ENCODE peak calls at places on chromosomes 1 and 21, in six cellular contexts. One of them, this sample, is unnamed.

GRCh38 chr1:218349365-218350021 is 4.4 kb downstream of the TGFB2 start:
- DNase-seq in mesenchymal stem cell: no peak
- DNase-seq in mesendoderm: no peak
- DNase-seq in H1: no peak
- DNase-seq in IMR-90: no peak
- DNase-seq in neuronal stem cell: no peak
- DNase-seq in this sample: no peak

GRCh38 chr21:37435120-37435519 is 68.5 kb downstream of the DYRK1A start:
- DNase-seq in H1: peak; percentile 21
- DNase-seq in mesenchymal stem cell: peak; percentile 94
- DNase-seq in IMR-90: peak; percentile 80
- DNase-seq in mesendoderm: peak; percentile 97
- DNase-seq in neuronal stem cell: peak; percentile 87
- DNase-seq in this sample: peak; percentile 79

GRCh38 chr21:38439957-38440356 is 58.3 kb downstream of the ERG start:
- DNase-seq in mesenchymal stem cell: no peak
- DNase-seq in H1: no peak
- DNase-seq in IMR-90: no peak
- DNase-seq in mesendoderm: no peak
- DNase-seq in neuronal stem cell: no peak
- DNase-seq in this sample: no peak

GRCh38 chr1:151970641-151971040 is 23.0 kb downstream of the S100A10 start:
- DNase-seq in mesenchymal stem cell: no peak
- DNase-seq in mesendoderm: no peak
- DNase-seq in IMR-90: no peak
- DNase-seq in neuronal stem cell: no peak
- DNase-seq in H1: no peak
- DNase-seq in this sample: no peak

GRCh38 chr1:150365945-150366344 is 2.0 kb downstream of the RPRD2 start:
- DNase-seq in IMR-90: peak; percentile 23
- DNase-seq in mesenchymal stem cell: peak; percentile 19
- DNase-seq in mesendoderm: no peak
- DNase-seq in H1: no peak
- DNase-seq in neuronal stem cell: no peak
- DNase-seq in this sample: no peak

GRCh38 chr1:52127181-52128175 is 14.4 kb upstream of the ZFYVE9 start:
- DNase-seq in H1: no peak
- DNase-seq in mesenchymal stem cell: peak; percentile 68
- DNase-seq in IMR-90: peak; percentile 77
- DNase-seq in mesendoderm: peak; percentile 22
- DNase-seq in neuronal stem cell: no peak
- DNase-seq in this sample: no peak

GRCh38 chr1:16145030-16145987 is 10.6 kb downstream of the EPHA2 start:
- DNase-seq in IMR-90: peak; percentile 92
- DNase-seq in mesenchymal stem cell: peak; percentile 94
- DNase-seq in H1: no peak
- DNase-seq in mesendoderm: peak; percentile 91
- DNase-seq in neuronal stem cell: no peak
- DNase-seq in this sample: peak; percentile 80

GRCh38 chr1:36947384-36947783 is 86.9 kb downstream of the GRIK3 start:
- DNase-seq in mesenchymal stem cell: no peak
- DNase-seq in IMR-90: no peak
- DNase-seq in mesendoderm: peak; percentile 78
- DNase-seq in H1: no peak
- DNase-seq in neuronal stem cell: no peak
- DNase-seq in this sample: peak; percentile 41

GRCh38 chr1:231720652-231721325 is 94.2 kb downstream of the DISC1 start:
- DNase-seq in mesenchymal stem cell: no peak
- DNase-seq in mesendoderm: no peak
- DNase-seq in H1: no peak
- DNase-seq in IMR-90: no peak
- DNase-seq in neuronal stem cell: no peak
- DNase-seq in this sample: no peak

GRCh38 chr1:65310078-65310587 is 790 bp downstream of the DNAJC6 start:
- DNase-seq in neuronal stem cell: no peak
- DNase-seq in mesendoderm: peak; percentile 87
- DNase-seq in IMR-90: no peak
- DNase-seq in H1: peak; percentile 51
- DNase-seq in mesenchymal stem cell: no peak
- DNase-seq in this sample: peak; percentile 90

GRCh38 chr1:159200759-159201158 is 3.9 kb upstream of the ACKR1 start:
- DNase-seq in H1: no peak
- DNase-seq in mesendoderm: no peak
- DNase-seq in IMR-90: no peak
- DNase-seq in neuronal stem cell: no peak
- DNase-seq in mesenchymal stem cell: no peak
- DNase-seq in this sample: no peak

DNA sequence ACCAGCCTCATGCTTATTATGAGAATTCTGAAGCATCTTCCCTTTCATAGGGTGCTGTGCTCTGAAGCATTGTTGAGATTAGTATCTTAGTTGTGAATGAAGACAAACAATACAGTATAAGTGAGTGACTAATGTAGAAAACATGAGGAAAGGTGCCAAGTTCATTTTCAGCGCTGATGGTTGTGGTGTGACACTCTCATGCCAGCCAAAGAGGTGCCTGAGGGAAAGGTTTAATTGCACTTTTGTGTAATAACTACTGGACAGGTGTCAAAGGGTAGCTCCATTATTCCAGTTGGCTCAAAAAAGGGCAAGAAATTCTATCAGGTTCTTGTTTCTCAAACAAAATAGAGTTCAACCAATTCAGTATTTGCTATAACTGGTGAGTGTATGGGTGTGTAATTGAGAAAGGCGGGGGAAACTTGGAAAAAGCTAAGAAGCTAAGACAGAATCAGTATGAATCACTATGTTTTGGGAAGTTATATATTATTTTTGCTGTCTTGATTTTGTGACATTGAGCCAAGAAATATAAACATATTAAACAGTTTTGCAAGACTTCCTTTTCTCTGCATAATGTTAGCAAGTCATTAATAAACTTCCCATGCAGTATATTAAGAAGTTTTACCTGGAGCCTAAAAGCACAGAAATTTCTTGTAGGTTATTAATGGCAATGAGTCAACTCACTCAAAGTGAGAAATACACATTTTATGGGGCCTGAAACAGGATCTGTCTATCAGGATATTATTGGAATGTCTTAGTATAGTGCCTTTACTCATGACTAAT is 31.8 kb downstream of the KCNK2 start:
- DNase-seq in neuronal stem cell: no peak
- DNase-seq in mesenchymal stem cell: peak; percentile 51
- DNase-seq in H1: no peak
- DNase-seq in mesendoderm: no peak
- DNase-seq in IMR-90: peak; percentile 90
- DNase-seq in this sample: no peak
- H3K9ac ChIP-seq in neuronal stem cell: no peak overlapping the region
- H3K9ac ChIP-seq in mesenchymal stem cell: peak overlapping the region; percentile 66
- H3K9ac ChIP-seq in H1: no peak overlapping the region
- H3K9ac ChIP-seq in mesendoderm: no peak overlapping the region
- H3K9ac ChIP-seq in IMR-90: no peak overlapping the region
- H3K9ac ChIP-seq in this sample: no peak overlapping the region

GRCh38 chr1:209428241-209428921 is 155.1 kb upstream of the CAMK1G start:
- DNase-seq in H1: no peak
- DNase-seq in mesenchymal stem cell: no peak
- DNase-seq in IMR-90: no peak
- DNase-seq in neuronal stem cell: peak; percentile 46
- DNase-seq in mesendoderm: peak; percentile 91
- DNase-seq in this sample: peak; percentile 95
- H2BK5ac ChIP-seq in H1: peak overlapping the region; percentile 89
- H2BK5ac ChIP-seq in mesenchymal stem cell: no peak overlapping the region
- H2BK5ac ChIP-seq in IMR-90: no peak overlapping the region
- H2BK5ac ChIP-seq in neuronal stem cell: no peak overlapping the region
- H2BK5ac ChIP-seq in mesendoderm: peak overlapping the region; percentile 47
- H2BK5ac ChIP-seq in this sample: no peak overlapping the region

DNA sequence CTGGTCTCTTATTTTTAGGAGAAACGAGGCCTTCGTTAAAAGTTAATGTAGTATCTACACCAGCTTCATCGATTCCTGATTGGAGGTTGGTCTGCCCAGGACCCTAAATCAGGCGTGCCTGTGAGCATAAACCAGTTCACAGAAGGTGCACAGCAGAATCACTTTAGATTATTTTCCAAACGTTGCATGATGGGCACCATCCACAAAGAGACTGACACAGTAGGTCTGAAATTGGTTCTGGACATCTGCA is 256 bp upstream of the TARBP1 start:
- DNase-seq in neuronal stem cell: no peak
- DNase-seq in mesenchymal stem cell: no peak
- DNase-seq in mesendoderm: no peak
- DNase-seq in H1: no peak
- DNase-seq in IMR-90: no peak
- DNase-seq in this sample: no peak
- H3K9ac ChIP-seq in neuronal stem cell: no peak overlapping the region
- H3K9ac ChIP-seq in mesenchymal stem cell: peak overlapping the region; percentile 81
- H3K9ac ChIP-seq in mesendoderm: peak overlapping the region; percentile 39
- H3K9ac ChIP-seq in H1: no peak overlapping the region
- H3K9ac ChIP-seq in IMR-90: no peak overlapping the region
- H3K9ac ChIP-seq in this sample: no peak overlapping the region

GRCh38 chr1:19338323-19338762 is 26.2 kb downstream of the SLC66A1 start:
- DNase-seq in mesenchymal stem cell: no peak
- DNase-seq in IMR-90: no peak
- DNase-seq in H1: peak; percentile 58
- DNase-seq in mesendoderm: peak; percentile 92
- DNase-seq in neuronal stem cell: peak; percentile 42
- DNase-seq in this sample: peak; percentile 91
- H2BK5ac ChIP-seq in mesenchymal stem cell: no peak overlapping the region
- H2BK5ac ChIP-seq in IMR-90: no peak overlapping the region
- H2BK5ac ChIP-seq in H1: peak overlapping the region; percentile 89
- H2BK5ac ChIP-seq in mesendoderm: no peak overlapping the region
- H2BK5ac ChIP-seq in neuronal stem cell: no peak overlapping the region
- H2BK5ac ChIP-seq in this sample: no peak overlapping the region

DNA sequence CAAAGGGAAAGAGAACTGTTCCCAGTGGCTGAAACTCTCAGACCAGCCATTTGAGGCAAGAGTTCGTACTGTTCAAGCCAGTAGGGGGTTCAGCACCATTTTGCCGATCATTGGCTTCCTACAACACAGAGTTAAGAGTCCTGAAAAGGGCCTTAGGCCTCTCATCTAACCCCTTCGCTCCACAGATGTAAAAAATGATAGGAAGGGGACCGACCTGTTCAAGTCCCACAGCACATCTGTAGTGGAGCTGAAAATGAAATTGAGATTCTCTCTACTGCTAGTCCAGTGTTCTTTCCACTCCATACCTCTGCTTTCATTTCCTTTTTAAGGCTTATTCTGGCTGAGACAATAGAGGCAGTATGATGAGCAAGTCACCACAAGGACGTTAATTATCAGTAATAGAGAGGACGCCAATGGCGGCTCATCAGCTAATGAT is 1.1 kb downstream of the DDR2 start:
- DNase-seq in H1: no peak
- DNase-seq in neuronal stem cell: no peak
- DNase-seq in IMR-90: peak; percentile 59
- DNase-seq in mesendoderm: peak; percentile 21
- DNase-seq in mesenchymal stem cell: peak; percentile 37
- DNase-seq in this sample: no peak
- H3K9ac ChIP-seq in H1: no peak overlapping the region
- H3K9ac ChIP-seq in neuronal stem cell: no peak overlapping the region
- H3K9ac ChIP-seq in IMR-90: peak overlapping the region; percentile 91
- H3K9ac ChIP-seq in mesendoderm: no peak overlapping the region
- H3K9ac ChIP-seq in mesenchymal stem cell: peak overlapping the region; percentile 96
- H3K9ac ChIP-seq in this sample: no peak overlapping the region

DNA sequence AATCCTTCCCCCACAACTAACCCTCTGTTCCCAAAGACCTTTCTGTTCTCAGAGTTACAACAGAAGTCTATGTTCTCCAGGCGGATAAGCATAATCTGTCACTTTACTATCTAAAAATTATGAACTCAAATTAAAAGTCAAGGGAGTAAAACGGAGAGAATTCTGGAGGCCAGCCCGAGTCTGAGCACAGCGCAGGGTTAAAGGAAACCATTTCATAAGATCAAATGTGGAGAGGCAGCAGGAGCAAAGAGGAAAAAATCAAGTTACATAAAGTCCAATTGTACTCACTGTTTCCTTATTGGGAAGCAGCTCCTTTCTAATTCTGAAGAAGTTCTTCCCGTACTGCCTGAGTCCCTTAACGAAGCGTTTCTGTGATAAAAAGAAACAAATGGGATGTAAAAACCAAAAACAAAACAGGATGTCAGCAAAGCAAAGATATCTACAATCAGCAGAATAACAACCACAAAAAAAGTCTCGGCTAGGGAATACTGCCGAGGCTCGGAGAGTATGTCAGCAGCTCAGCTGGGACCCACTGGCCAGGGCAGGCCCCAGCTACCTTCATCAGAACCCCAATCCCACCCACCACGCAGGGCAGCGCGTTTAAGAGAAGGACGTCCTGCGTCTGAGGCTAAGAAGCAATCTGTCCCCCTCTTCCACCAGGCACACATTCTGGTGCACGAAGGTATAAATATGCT is 104.7 kb downstream of the SLC45A1 start:
- DNase-seq in mesenchymal stem cell: peak; percentile 55
- DNase-seq in IMR-90: peak; percentile 30
- DNase-seq in neuronal stem cell: no peak
- DNase-seq in mesendoderm: no peak
- DNase-seq in H1: no peak
- DNase-seq in this sample: no peak
- H2BK5ac ChIP-seq in mesenchymal stem cell: no peak overlapping the region
- H2BK5ac ChIP-seq in IMR-90: peak overlapping the region; percentile 84
- H2BK5ac ChIP-seq in neuronal stem cell: peak overlapping the region; percentile 91
- H2BK5ac ChIP-seq in mesendoderm: peak overlapping the region; percentile 31
- H2BK5ac ChIP-seq in H1: no peak overlapping the region
- H2BK5ac ChIP-seq in this sample: no peak overlapping the region

GRCh38 chr1:117754061-117754969 is 148.5 kb downstream of the TENT5C start:
- DNase-seq in neuronal stem cell: peak; percentile 59
- DNase-seq in mesenchymal stem cell: peak; percentile 69
- DNase-seq in IMR-90: peak; percentile 59
- DNase-seq in mesendoderm: peak; percentile 84
- DNase-seq in H1: peak; percentile 13
- DNase-seq in this sample: peak; percentile 72
- H3K9ac ChIP-seq in neuronal stem cell: no peak overlapping the region
- H3K9ac ChIP-seq in mesenchymal stem cell: peak overlapping the region; percentile 59
- H3K9ac ChIP-seq in IMR-90: no peak overlapping the region
- H3K9ac ChIP-seq in mesendoderm: no peak overlapping the region
- H3K9ac ChIP-seq in H1: no peak overlapping the region
- H3K9ac ChIP-seq in this sample: no peak overlapping the region

GRCh38 chr1:111565957-111566356 is 53.6 kb upstream of the RAP1A start:
- DNase-seq in neuronal stem cell: no peak
- DNase-seq in mesendoderm: no peak
- DNase-seq in H1: no peak
- DNase-seq in IMR-90: no peak
- DNase-seq in mesenchymal stem cell: no peak
- DNase-seq in this sample: no peak
- H2BK5ac ChIP-seq in neuronal stem cell: no peak overlapping the region
- H2BK5ac ChIP-seq in mesendoderm: no peak overlapping the region
- H2BK5ac ChIP-seq in H1: no peak overlapping the region
- H2BK5ac ChIP-seq in IMR-90: peak overlapping the region; percentile 43
- H2BK5ac ChIP-seq in mesenchymal stem cell: no peak overlapping the region
- H2BK5ac ChIP-seq in this sample: no peak overlapping the region

DNA sequence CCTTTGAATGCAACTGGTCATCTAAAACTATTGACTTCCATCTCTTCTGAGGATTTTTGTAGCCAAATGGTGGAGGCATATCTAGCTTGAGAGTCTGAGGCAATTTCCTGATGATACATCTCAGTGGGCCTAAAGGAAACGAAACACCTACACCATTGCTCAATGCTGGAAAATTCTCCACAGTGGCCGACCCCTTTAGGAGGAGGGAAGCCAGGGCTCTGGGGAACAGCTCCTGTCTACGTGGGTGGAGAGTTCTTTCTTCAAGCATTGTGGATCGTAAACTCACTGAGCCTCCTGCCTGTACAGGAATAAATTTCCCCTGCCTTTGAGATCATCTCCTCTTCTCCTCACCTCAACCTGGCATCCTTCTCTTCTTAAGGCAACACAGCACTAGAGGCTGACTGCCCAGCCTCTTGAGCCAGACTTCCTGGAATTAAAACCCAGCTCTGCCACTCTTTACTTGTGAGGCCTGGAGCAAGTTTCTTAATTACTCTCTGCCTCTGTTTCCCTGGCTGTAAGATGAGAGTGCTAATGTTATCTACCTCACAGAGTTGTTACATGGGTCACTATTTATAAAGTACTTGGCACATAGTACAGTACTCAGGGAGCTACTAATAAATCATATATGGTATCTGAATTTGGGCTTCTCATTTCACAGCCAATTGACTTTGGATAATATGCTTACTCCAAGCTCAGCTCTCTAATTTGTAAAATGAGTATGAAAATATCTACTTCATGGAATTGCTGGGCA is 108.7 kb upstream of the HOOK1 start:
- DNase-seq in H1: no peak
- DNase-seq in mesenchymal stem cell: peak; percentile 85
- DNase-seq in IMR-90: peak; percentile 93
- DNase-seq in neuronal stem cell: no peak
- DNase-seq in mesendoderm: no peak
- DNase-seq in this sample: no peak
- H3K9ac ChIP-seq in H1: no peak overlapping the region
- H3K9ac ChIP-seq in mesenchymal stem cell: peak overlapping the region; percentile 76
- H3K9ac ChIP-seq in IMR-90: peak overlapping the region; percentile 12
- H3K9ac ChIP-seq in neuronal stem cell: no peak overlapping the region
- H3K9ac ChIP-seq in mesendoderm: no peak overlapping the region
- H3K9ac ChIP-seq in this sample: no peak overlapping the region

This sample was measured in H9.